ENCODE peak calls at places on chromosomes 3 and 15, in ten cellular contexts. Y is GM12878; V is activated B cell treated with CpG ODN at 0.5 μM for 24 hours; Q is left colon; U is activated T-cell treated with anti-CD3 and anti-CD28 coated beads, Interleukin-2, amount 50 U/mL, for 4 hours; E is A549; F is RWPE2; R is stimulated activated naive CD8-positive, alpha-beta T cell treated with anti-CD3 and anti-CD28 coated beads, Interleukin-15, Interleukin-2, amounts not matched to agents 100 U/mL and 50 U/mL, for 24 hours; C is activated naive CD4-positive, alpha-beta T cell treated with anti-CD3 and anti-CD28 coated beads, Interleukin-2, amount 50 U/mL, for 72 hours; G is Right ventricle myocardium superior. D is an unnamed sample.

GRCh38 chr3:66405701-66406091 is 95.1 kb downstream of the LRIG1 start:
- ATAC-seq in Y (no peak), V (no peak), Q (no peak), U (no peak), E (no peak), F (no peak), R (no peak), C (no peak), G (no peak), D (peak; percentile 51)

GRCh38 chr15:50881121-50882048 is 27.1 kb upstream of the AP4E1 start:
- ATAC-seq in Y (peak; percentile 4), V (peak; percentile 5), Q (no peak), U (no peak), E (no peak), F (peak; percentile 4), R (no peak), C (peak; percentile 23), G (no peak), D (no peak)

GRCh38 chr3:37183375-37183831 is 9.0 kb upstream of the LRRFIP2 start:
- ATAC-seq in Y (no peak), V (no peak), Q (no peak), U (no peak), E (peak; percentile 88), F (peak; percentile 88), R (no peak), C (no peak), G (peak; percentile 13), D (peak; percentile 96)

GRCh38 chr3:90035643-90036042 is 928.2 kb downstream of the EPHA3 start:
- ATAC-seq in Y (peak; percentile 80), V (no peak), Q (no peak), U (no peak), E (no peak), F (no peak), R (no peak), C (no peak), G (no peak), D (no peak)

GRCh38 chr3:63946753-63947152 is 34.6 kb upstream of the SCAANT1 start:
- ATAC-seq in Y (no peak), V (no peak), Q (peak; percentile 43), U (no peak), E (no peak), F (no peak), R (no peak), C (no peak), G (no peak), D (no peak)

GRCh38 chr3:142680710-142681109 is 43.1 kb upstream of the TRPC1 start:
- ATAC-seq in Y (no peak), V (no peak), Q (peak; percentile 71), U (no peak), E (peak; percentile 76), F (peak; percentile 52), R (no peak), C (no peak), G (no peak), D (no peak)

GRCh38 chr3:152638707-152639450 is 196.1 kb upstream of the P2RY1 start:
- ATAC-seq in Y (no peak), V (no peak), Q (peak; percentile 78), U (no peak), E (no peak), F (peak; percentile 70), R (no peak), C (no peak), G (peak; percentile 75), D (no peak)

GRCh38 chr3:122982202-122983185 is 45.1 kb downstream of the SEMA5B start:
- ATAC-seq in Y (no peak), V (no peak), Q (no peak), U (no peak), E (peak; percentile 66), F (no peak), R (no peak), C (no peak), G (peak; percentile 31), D (no peak)

GRCh38 chr15:89002830-89003229 is 85.4 kb upstream of the ABHD2 start:
- ATAC-seq in Y (peak; percentile 45), V (no peak), Q (no peak), U (no peak), E (peak; percentile 51), F (no peak), R (no peak), C (no peak), G (peak; percentile 26), D (no peak)

GRCh38 chr15:58444658-58445332 is 13.0 kb downstream of the LIPC start:
- ATAC-seq in Y (no peak), V (no peak), Q (no peak), U (no peak), E (no peak), F (no peak), R (no peak), C (no peak), G (no peak), D (no peak)

GRCh38 chr15:50857763-50858162 is 50.7 kb upstream of the AP4E1 start:
- ATAC-seq in Y (no peak), V (no peak), Q (no peak), U (no peak), E (no peak), F (no peak), R (no peak), C (no peak), G (no peak), D (peak; percentile 36)

GRCh38 chr15:50764331-50765201 is 940 bp downstream of the SPPL2A start:
- ATAC-seq in Y (peak; percentile 58), V (peak; percentile 3), Q (peak; percentile 38), U (peak; percentile 39), E (peak; percentile 1), F (peak; percentile 0), R (peak; percentile 24), C (peak; percentile 26), G (peak; percentile 19), D (peak; percentile 5)

GRCh38 chr3:48684480-48685143 is 1.1 kb downstream of the NCKIPSD start:
- ATAC-seq in Y (peak; percentile 8), V (no peak), Q (no peak), U (no peak), E (no peak), F (no peak), R (no peak), C (no peak), G (peak; percentile 10), D (no peak)

GRCh38 chr15:33100314-33100713 is 94.2 kb downstream of the FMN1 start:
- ATAC-seq in Y (no peak), V (no peak), Q (no peak), U (no peak), E (no peak), F (no peak), R (no peak), C (no peak), G (no peak), D (no peak)

GRCh38 chr3:13022348-13023250 is 50.6 kb downstream of the IQSEC1 start:
- ATAC-seq in Y (peak; percentile 72), V (peak; percentile 57), Q (peak; percentile 29), U (no peak), E (peak; percentile 76), F (peak; percentile 32), R (no peak), C (no peak), G (peak; percentile 70), D (peak; percentile 89)

GRCh38 chr3:27877122-27878011 is 155.2 kb upstream of the EOMES start:
- ATAC-seq in Y (no peak), V (no peak), Q (no peak), U (no peak), E (no peak), F (no peak), R (peak; percentile 25), C (no peak), G (no peak), D (no peak)

GRCh38 chr3:152073267-152073666 is 195.5 kb upstream of the MBNL1 start:
- ATAC-seq in Y (no peak), V (no peak), Q (no peak), U (no peak), E (no peak), F (no peak), R (no peak), C (no peak), G (no peak), D (peak; percentile 58)

GRCh38 chr3:4340411-4341335 is 37.5 kb downstream of the SETMAR start:
- ATAC-seq in Y (no peak), V (no peak), Q (no peak), U (no peak), E (no peak), F (no peak), R (no peak), C (no peak), G (peak; percentile 69), D (no peak)

GRCh38 chr3:186526256-186526606 is 17.9 kb downstream of the CRYGS start:
- ATAC-seq in Y (peak; percentile 77), V (peak; percentile 80), Q (no peak), U (no peak), E (no peak), F (no peak), R (no peak), C (no peak), G (no peak), D (no peak)

GRCh38 chr3:149959443-149959842 is 11.3 kb downstream of the PFN2 start:
- ATAC-seq in Y (no peak), V (no peak), Q (no peak), U (no peak), E (no peak), F (no peak), R (no peak), C (no peak), G (no peak), D (no peak)

GRCh38 chr3:113165841-113166240 is 45.5 kb upstream of the BOC start:
- ATAC-seq in Y (no peak), V (no peak), Q (no peak), U (no peak), E (no peak), F (no peak), R (no peak), C (no peak), G (peak; percentile 63), D (no peak)

GRCh38 chr3:108602935-108603294 is 13.4 kb downstream of the DZIP3 start:
- ATAC-seq in Y (no peak), V (no peak), Q (no peak), U (peak; percentile 9), E (no peak), F (no peak), R (no peak), C (no peak), G (no peak), D (peak; percentile 30)

GRCh38 chr3:113231391-113231790 is 20.0 kb downstream of the BOC start:
- ATAC-seq in Y (no peak), V (no peak), Q (no peak), U (no peak), E (peak; percentile 47), F (peak; percentile 20), R (peak; percentile 79), C (peak; percentile 86), G (no peak), D (peak; percentile 23)

GRCh38 chr3:27345493-27345892 is 23.7 kb downstream of the NEK10 start:
- ATAC-seq in Y (peak; percentile 76), V (no peak), Q (peak; percentile 92), U (peak; percentile 28), E (no peak), F (no peak), R (no peak), C (peak; percentile 29), G (peak; percentile 32), D (no peak)

GRCh38 chr3:53140575-53141467 is 10.6 kb upstream of the RFT1 start:
- ATAC-seq in Y (peak; percentile 43), V (peak; percentile 58), Q (no peak), U (peak; percentile 50), E (peak; percentile 32), F (peak; percentile 71), R (peak; percentile 58), C (peak; percentile 67), G (peak; percentile 57), D (peak; percentile 75)

GRCh38 chr15:31439328-31439727 is 112.7 kb downstream of the KLF13 start:
- ATAC-seq in Y (no peak), V (no peak), Q (peak; percentile 40), U (no peak), E (peak; percentile 78), F (peak; percentile 8), R (no peak), C (no peak), G (no peak), D (no peak)

GRCh38 chr3:120171134-120171863 is 77.1 kb upstream of the GSK3B start:
- ATAC-seq in Y (no peak), V (no peak), Q (no peak), U (no peak), E (no peak), F (no peak), R (no peak), C (no peak), G (peak; percentile 54), D (no peak)

GRCh38 chr15:41820791-41821423 is 7.0 kb upstream of the JMJD7 start:
- ATAC-seq in Y (no peak), V (no peak), Q (peak; percentile 72), U (no peak), E (no peak), F (no peak), R (no peak), C (no peak), G (no peak), D (no peak)

D was measured in SK-N-SH treated with all-trans-retinoic acid at 6 μM for 48 hours.